ENCODE peak calls at places on chromosomes 5 and 9, in seven cellular contexts. V is heart left ventricle, S is BJ, W is psoas muscle, N is mucosa of descending colon, C is OCI-LY7, B is adipocyte. P is an unnamed sample. For H3K36me3, the result is how much of the 10 kb centered on the place peaks cover.

GRCh38 chr5:36575367-36575781 is 31.0 kb upstream of the SLC1A3 start:
- DNase-seq in N (no peak), W (no peak), C (no peak), B (peak), S (no peak), V (no peak), P (no peak)

GRCh38 chr5:162703914-162704313 is 636.3 kb downstream of the GABRG2 start:
- DNase-seq in S (no peak), V (no peak), N (no peak), B (no peak), C (no peak), W (no peak), P (no peak)

GRCh38 chr5:144712090-144712489 is 541.4 kb downstream of the KCTD16 start:
- DNase-seq in S (no peak), N (no peak), C (peak), B (no peak), V (no peak), W (no peak), P (no peak)

GRCh38 chr5:59380350-59380951 is 513.1 kb downstream of the PDE4D start:
- DNase-seq in S (peak), C (peak), V (no peak), N (no peak), W (no peak), B (peak), P (no peak)

GRCh38 chr9:115944166-115944948 is 209.2 kb upstream of the PAPPA start:
- DNase-seq in W (peak), N (peak), C (no peak), V (peak), B (peak), S (peak), P (peak)

GRCh38 chr9:137022620-137023008 is 5.4 kb downstream of the ABCA2 start:
- DNase-seq in V (no peak), B (no peak), S (no peak), C (no peak), N (no peak), W (no peak), P (no peak)

GRCh38 chr5:50439221-50439620 is 1.9 kb downstream of the EMB start:
- DNase-seq in V (no peak), B (no peak), W (no peak), S (no peak), N (no peak), C (peak), P (no peak)

GRCh38 chr9:34514401-34514800 is 8.4 kb downstream of the ENHO start:
- DNase-seq in C (no peak), W (no peak), V (no peak), N (no peak), S (no peak), B (no peak), P (no peak)

GRCh38 chr5:143249851-143250250 is 153.6 kb downstream of the NR3C1 start:
- DNase-seq in N (no peak), V (no peak), W (no peak), S (no peak), C (no peak), B (no peak), P (no peak)

GRCh38 chr5:91266184-91266705 is 116.9 kb downstream of the ARRDC3 start:
- DNase-seq in N (no peak), V (no peak), C (no peak), W (no peak), B (peak), S (no peak), P (no peak)

GRCh38 chr5:66358741-66359140 is 214.6 kb downstream of the SREK1 start:
- DNase-seq in B (no peak), C (no peak), W (no peak), V (no peak), S (no peak), N (no peak), P (no peak)

GRCh38 chr5:142017832-142018427 is 5.1 kb upstream of the GNPDA1 start:
- DNase-seq in C (peak), S (no peak), V (no peak), B (no peak), W (no peak), N (no peak), P (no peak)

GRCh38 chr9:126533911-126534300 is 79.8 kb upstream of the LMX1B start:
- DNase-seq in W (no peak), C (peak), N (no peak), B (no peak), S (no peak), V (no peak), P (no peak)

GRCh38 chr9:12640021-12640587 is 53.1 kb upstream of the TYRP1 start:
- DNase-seq in W (no peak), S (peak), V (no peak), B (peak), N (no peak), C (peak), P (no peak)

GRCh38 chr5:171593401-171593800 is 174.0 kb downstream of the FGF18 start:
- DNase-seq in V (no peak), B (no peak), N (no peak), W (no peak), S (no peak), C (no peak), P (no peak)

GRCh38 chr9:132733133-132733815 is 63.0 kb downstream of the GTF3C4 start:
- DNase-seq in W (no peak), C (no peak), B (no peak), N (no peak), V (no peak), S (no peak), P (peak)

GRCh38 chr5:125222597-125223240 is 476.3 kb upstream of the ZNF608 start:
- DNase-seq in C (no peak), B (no peak), N (no peak), S (no peak), V (no peak), W (no peak), P (no peak)

GRCh38 chr5:146796911-146797310 is 81.6 kb downstream of the PPP2R2B start:
- DNase-seq in B (no peak), S (no peak), N (no peak), V (no peak), C (no peak), W (no peak), P (no peak)

GRCh38 chr9:127976498-127976897 is 4.3 kb downstream of the EEIG1 start:
- DNase-seq in C (no peak), S (no peak), V (no peak), N (peak), B (no peak), W (peak), P (no peak)

GRCh38 chr9:22413884-22414283 is 32.7 kb upstream of the DMRTA1 start:
- DNase-seq in W (no peak), V (no peak), B (no peak), C (no peak), S (no peak), N (no peak), P (no peak)

GRCh38 chr5:93313672-93314071 is 267.3 kb downstream of the NR2F1-AS1 start:
- DNase-seq in S (no peak), V (no peak), B (no peak), N (no peak), W (no peak), C (no peak), P (no peak)

GRCh38 chr5:172280937-172281336 is 2.6 kb downstream of the UBTD2 start:
- DNase-seq in W (no peak), C (no peak), S (no peak), V (no peak), B (peak), N (no peak), P (no peak)

GRCh38 chr5:143635146-143635752 is 176.7 kb upstream of the HMHB1 start:
- DNase-seq in C (no peak), W (no peak), V (no peak), S (no peak), B (peak), N (no peak), P (no peak)

GRCh38 chr9:126719677-126720435 is 85.0 kb upstream of the ZBTB43 start:
- DNase-seq in N (peak), V (peak), S (no peak), W (peak), B (peak), C (peak), P (peak)

GRCh38 chr5:163563112-163563511 is 57.7 kb downstream of the MAT2B start:
- DNase-seq in V (no peak), C (no peak), B (no peak), W (no peak), S (no peak), N (no peak), P (no peak)

GRCh38 chr9:129022037-129022436 is 6.1 kb downstream of the SH3GLB2 start:
- DNase-seq in N (no peak), W (no peak), S (no peak), C (no peak), V (no peak), B (no peak), P (no peak)

GRCh38 chr5:143679777-143680176 is 132.2 kb upstream of the HMHB1 start:
- DNase-seq in C (no peak), N (no peak), B (peak), V (no peak), S (no peak), W (no peak), P (no peak)

GRCh38 chr9:36897476-36897875 is 136.6 kb downstream of the PAX5 start:
- DNase-seq in W (no peak), C (no peak), N (no peak), S (no peak), B (no peak), V (no peak), P (no peak)
- H3K36me3 ChIP-seq in W (under half), C (half or more), N (under half), S (under half), B (under half), V (under half), P (under half)

DNA sequence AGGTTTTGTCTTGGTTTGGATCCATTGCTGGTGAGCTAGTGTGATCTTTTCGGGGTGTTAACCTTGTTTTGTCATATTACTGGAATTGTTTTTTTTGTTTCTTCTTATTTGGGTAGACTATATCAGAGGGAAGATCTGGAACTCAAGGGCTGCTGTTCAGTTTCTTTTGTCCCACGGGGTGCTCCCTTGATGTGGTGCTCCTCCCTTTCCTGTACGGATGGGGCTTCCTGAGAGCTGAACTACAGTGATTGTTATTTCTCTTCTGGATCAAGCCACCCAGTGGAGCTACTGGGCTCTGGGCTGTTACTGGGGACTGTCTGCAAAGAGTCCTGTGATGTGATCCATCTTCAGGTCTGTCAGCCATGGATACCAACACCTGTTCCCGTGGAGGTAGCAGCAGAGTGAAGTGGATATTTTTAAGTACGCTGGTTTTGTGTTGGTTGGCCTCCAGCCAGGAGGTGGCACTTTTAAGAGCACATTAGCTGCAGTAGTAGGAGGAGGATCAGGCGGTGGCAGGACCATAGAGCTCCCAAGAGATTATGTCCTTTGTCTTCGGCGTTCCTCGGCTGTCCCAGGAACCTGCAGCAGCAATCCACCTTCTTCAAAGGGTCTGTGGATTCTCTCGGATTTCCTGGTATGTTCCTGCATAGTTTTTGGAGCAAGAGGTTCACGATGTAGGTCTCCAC is 27.2 kb downstream of the SCAMP1 start:
- DNase-seq in C (no peak), S (no peak), V (peak), B (no peak), N (no peak), W (no peak), P (no peak)
- H3K4me3 ChIP-seq in C (no peak), S (no peak), V (no peak), B (no peak), N (no peak), W (no peak), P (no peak)

GRCh38 chr5:56934325-56934724 is 17.6 kb downstream of the MIER3 start:
- DNase-seq in W (no peak), V (no peak), N (no peak), B (no peak), C (no peak), S (no peak), P (no peak)

GRCh38 chr5:56941981-56942380 is 9.9 kb downstream of the MIER3 start:
- DNase-seq in S (peak), N (no peak), V (no peak), C (no peak), B (peak), W (no peak), P (no peak)

DNA sequence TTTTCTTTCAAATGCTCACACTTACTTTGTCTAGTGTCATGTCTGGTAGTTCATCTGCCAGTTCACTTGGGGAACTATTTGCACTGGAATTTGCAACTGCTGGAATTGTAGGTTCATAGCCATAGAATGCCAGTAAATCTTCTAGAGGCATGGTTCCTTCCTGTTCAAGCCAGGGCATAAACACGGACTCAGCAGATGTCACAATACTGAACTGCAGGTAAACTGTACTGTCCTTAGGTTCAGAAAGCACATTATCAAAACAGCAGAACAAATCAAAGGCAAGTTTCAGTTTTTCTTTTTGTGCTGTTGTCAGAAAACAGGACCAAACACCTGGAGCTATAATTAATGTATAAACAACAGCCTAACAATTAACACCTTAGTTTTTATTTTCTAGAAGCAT is 13.1 kb downstream of the MIER3 start:
- DNase-seq in C (no peak), W (no peak), V (no peak), N (no peak), S (no peak), B (no peak), P (no peak)
- H3K36me3 ChIP-seq in C (half or more), W (half or more), V (under half), N (under half), S (under half), B (half or more), P (under half)

GRCh38 chr5:178359738-178360137 is 127.1 kb upstream of the PHYKPL start:
- DNase-seq in W (peak), S (no peak), N (no peak), B (no peak), C (no peak), V (no peak), P (peak)

GRCh38 chr5:178361657-178362445 is 129.2 kb upstream of the PHYKPL start:
- DNase-seq in B (no peak), W (peak), C (no peak), N (no peak), S (no peak), V (no peak), P (peak)

GRCh38 chr5:178360231-178360925 is 127.8 kb upstream of the PHYKPL start:
- DNase-seq in B (no peak), N (no peak), W (peak), C (no peak), S (no peak), V (no peak), P (peak)

GRCh38 chr5:178363501-178364325 is 131.1 kb upstream of the PHYKPL start:
- DNase-seq in V (no peak), B (no peak), C (no peak), S (no peak), W (peak), N (no peak), P (peak)

GRCh38 chr5:178360926-178361235 is 128.3 kb upstream of the PHYKPL start:
- DNase-seq in S (no peak), C (no peak), N (no peak), B (no peak), W (no peak), V (no peak), P (no peak)
- H3K4me3 ChIP-seq in S (no peak), C (no peak), N (no peak), B (no peak), W (no peak), V (no peak), P (no peak)

GRCh38 chr9:71684566-71684965 is 83.7 kb downstream of the CEMIP2 start:
- DNase-seq in V (no peak), S (no peak), N (no peak), B (no peak), W (no peak), C (no peak), P (no peak)
- H3K36me3 ChIP-seq in V (under half), S (under half), N (under half), B (under half), W (under half), C (under half), P (under half)

DNA sequence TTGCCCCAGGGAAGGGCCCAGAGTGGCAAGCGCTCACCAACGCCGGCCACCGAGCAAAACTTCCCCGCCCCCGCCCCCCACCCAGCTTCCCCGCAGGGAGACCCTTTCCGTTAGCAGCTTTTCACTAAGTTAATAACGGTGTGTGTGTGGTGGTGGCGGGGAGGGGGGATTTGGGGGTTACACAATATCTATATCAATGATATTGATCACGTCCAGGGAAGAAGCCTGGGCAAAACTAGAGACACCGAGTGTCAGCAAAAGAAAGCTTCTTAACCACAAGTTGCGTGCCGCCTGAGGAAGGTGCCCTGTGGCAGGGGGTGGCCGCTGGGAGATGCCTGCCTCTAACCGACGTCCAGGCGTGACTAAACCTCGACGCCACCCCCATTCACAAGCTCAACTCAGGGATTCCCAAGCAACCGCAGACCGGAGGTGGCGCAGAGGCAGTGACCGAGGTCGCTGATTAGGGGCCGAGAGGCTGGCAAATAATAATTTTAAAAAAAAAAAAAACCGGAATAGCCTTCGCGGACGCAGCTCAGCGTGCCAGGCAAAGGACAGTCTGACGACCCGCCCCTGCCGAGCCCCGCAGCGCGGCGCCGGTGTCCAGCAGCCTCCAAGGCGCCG is 222.5 kb downstream of the MEF2C start:
- DNase-seq in V (no peak), C (peak), B (no peak), N (peak), S (no peak), W (no peak), P (no peak)
- H3K4me3 ChIP-seq in V (no peak), C (peak), B (peak), N (no peak), S (peak), W (peak), P (peak)

DNA sequence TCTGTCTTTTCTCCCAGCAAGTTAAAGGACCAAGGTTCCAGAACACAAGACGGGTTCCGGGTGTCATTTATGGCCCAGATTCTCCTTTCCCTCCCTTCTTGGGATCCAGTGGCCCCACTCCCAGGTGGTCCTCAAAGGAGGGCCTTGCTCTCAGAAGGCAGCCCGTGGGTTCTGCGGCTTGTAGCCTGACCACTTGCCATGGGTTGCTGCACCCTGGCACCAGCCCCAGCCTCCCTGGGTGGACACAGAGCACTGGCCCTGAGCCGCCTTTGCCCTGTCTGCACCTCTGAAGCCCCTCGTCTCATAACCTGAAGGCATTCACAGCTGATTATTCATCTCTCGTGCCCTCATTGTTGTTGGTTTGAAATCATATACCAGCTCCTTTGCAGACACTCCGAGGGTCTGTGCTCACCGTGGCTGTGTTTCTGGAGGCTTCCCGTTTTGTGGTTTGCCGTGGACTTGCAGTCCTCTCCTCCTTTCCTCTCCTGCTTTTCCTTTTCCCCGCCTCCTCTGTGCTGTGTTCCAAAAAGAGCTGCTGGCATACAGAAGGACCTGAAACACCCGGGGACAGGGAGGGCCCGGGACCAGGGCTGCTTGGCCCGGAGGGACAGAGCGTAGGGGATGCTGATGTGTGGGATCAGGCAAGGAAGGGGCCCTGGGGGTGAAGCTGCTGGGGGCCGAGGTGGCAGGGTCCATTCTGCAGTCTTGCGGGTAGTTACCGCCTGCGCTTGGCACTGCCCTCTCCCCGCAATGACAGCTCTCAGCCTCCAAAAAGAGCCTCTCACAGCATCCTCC is 49.5 kb upstream of the FCN2 start:
- DNase-seq in V (no peak), C (no peak), W (no peak), B (no peak), S (no peak), N (peak), P (no peak)
- H3K36me3 ChIP-seq in V (under half), C (under half), W (under half), B (half or more), S (half or more), N (under half), P (under half)

GRCh38 chr5:127358782-127359181 is 68.2 kb downstream of the MEGF10 start:
- DNase-seq in S (peak), N (no peak), B (peak), W (no peak), C (no peak), V (no peak), P (no peak)

GRCh38 chr5:127353761-127354160 is 63.2 kb downstream of the MEGF10 start:
- DNase-seq in S (no peak), W (no peak), V (no peak), B (no peak), C (no peak), N (no peak), P (no peak)

GRCh38 chr5:127359502-127359901 is 68.9 kb downstream of the MEGF10 start:
- DNase-seq in S (no peak), W (no peak), B (no peak), N (no peak), V (no peak), C (no peak), P (no peak)

GRCh38 chr5:127355342-127355741 is 64.7 kb downstream of the MEGF10 start:
- DNase-seq in V (no peak), B (no peak), S (no peak), W (no peak), C (no peak), N (no peak), P (no peak)

GRCh38 chr5:127358274-127358673 is 67.7 kb downstream of the MEGF10 start:
- DNase-seq in B (peak), N (no peak), S (peak), V (no peak), C (no peak), W (no peak), P (no peak)
- H3K4me3 ChIP-seq in B (peak), N (no peak), S (no peak), V (no peak), C (no peak), W (no peak), P (no peak)

P was measured in aorta.